ENCODE peak calls at places on chromosome 19, in five cellular contexts. O is psoas muscle, X is HCT116, C is BE2C, Q is testis. S is an unnamed sample. For H3K4me1, the result is how much of the 10 kb centered on the place peaks cover.

GRCh38 chr19:55488986-55489710 is 912 bp downstream of the SSC5D start:
- DNase-seq in O (no peak), C (peak), Q (no peak), X (no peak), S (no peak)

GRCh38 chr19:46571495-46571894 is 29.6 kb upstream of the CALM3 start:
- DNase-seq in X (peak), Q (no peak), O (no peak), C (peak), S (no peak)

GRCh38 chr19:3065675-3066357 is 3.5 kb upstream of the TLE5 start:
- DNase-seq in C (no peak), Q (peak), O (no peak), X (no peak), S (peak)

GRCh38 chr19:5563008-5563431 is 4.7 kb downstream of the TINCR start:
- DNase-seq in Q (no peak), X (no peak), C (no peak), O (no peak), S (no peak)

GRCh38 chr19:35000647-35001501 is 751 bp downstream of the GRAMD1A start:
- DNase-seq in X (no peak), C (peak), Q (no peak), O (no peak), S (peak)

GRCh38 chr19:17755977-17756670 is 4.8 kb downstream of the FCHO1 start:
- DNase-seq in Q (peak), O (no peak), C (peak), X (no peak), S (peak)

GRCh38 chr19:7595466-7596133 is at the start of gene CAMSAP3:
- DNase-seq in X (no peak), O (no peak), Q (no peak), C (peak), S (peak)

GRCh38 chr19:23804676-23805075 is 46.0 kb upstream of the ZNF681 start:
- DNase-seq in O (no peak), Q (no peak), C (no peak), X (no peak), S (no peak)

GRCh38 chr19:9323557-9323918 is 441 bp upstream of the ZNF559 start:
- DNase-seq in O (peak), Q (peak), X (peak), C (peak), S (peak)

GRCh38 chr19:19407640-19407933 is 2.1 kb downstream of the GATAD2A start:
- DNase-seq in C (no peak), X (no peak), O (no peak), Q (no peak), S (no peak)

GRCh38 chr19:49761625-49762311 is 1.3 kb downstream of the TSKS start:
- DNase-seq in C (no peak), X (no peak), Q (peak), O (peak), S (peak)

GRCh38 chr19:4749870-4750269 is 26.2 kb upstream of the DPP9 start:
- DNase-seq in Q (no peak), X (no peak), O (no peak), C (peak), S (peak)

GRCh38 chr19:11050323-11051114 is 38.7 kb upstream of the LDLR start:
- DNase-seq in X (no peak), C (no peak), O (no peak), Q (no peak), S (no peak)
- H3K4me1 ChIP-seq in X (under half), C (under half), O (under half), Q (under half), S (under half)

GRCh38 chr19:48395499-48395898 is 2.0 kb downstream of the GRIN2D start:
- DNase-seq in C (no peak), X (no peak), O (no peak), Q (no peak), S (no peak)
- H3K4me1 ChIP-seq in C (under half), X (half or more), O (under half), Q (under half), S (under half)

GRCh38 chr19:1621021-1621420 is 15.8 kb upstream of the UQCR11 start:
- DNase-seq in X (no peak), Q (no peak), C (no peak), O (no peak), S (no peak)

GRCh38 chr19:1619703-1620102 is 14.4 kb upstream of the UQCR11 start:
- DNase-seq in O (no peak), X (no peak), Q (no peak), C (no peak), S (no peak)

GRCh38 chr19:1622541-1622940 is 17.3 kb upstream of the UQCR11 start:
- DNase-seq in X (no peak), C (no peak), Q (no peak), O (no peak), S (no peak)

GRCh38 chr19:1622007-1622406 is 16.7 kb upstream of the UQCR11 start:
- DNase-seq in O (no peak), X (no peak), C (no peak), Q (no peak), S (no peak)

GRCh38 chr19:1621574-1621973 is 16.3 kb upstream of the UQCR11 start:
- DNase-seq in O (no peak), C (no peak), Q (no peak), X (no peak), S (no peak)
- H3K4me1 ChIP-seq in O (under half), C (under half), Q (under half), X (under half), S (under half)

GRCh38 chr19:28542394-28543243 is 670.3 kb downstream of the UQCRFS1 start:
- DNase-seq in X (no peak), C (no peak), O (no peak), Q (no peak), S (no peak)

GRCh38 chr19:28539759-28540158 is 673.2 kb downstream of the UQCRFS1 start:
- DNase-seq in Q (no peak), C (no peak), X (no peak), O (no peak), S (no peak)

GRCh38 chr19:28543244-28543776 is 669.6 kb downstream of the UQCRFS1 start:
- DNase-seq in O (no peak), Q (no peak), X (no peak), C (no peak), S (no peak)

GRCh38 chr19:28541602-28542393 is 671.2 kb downstream of the UQCRFS1 start:
- DNase-seq in X (no peak), Q (no peak), O (no peak), C (no peak), S (no peak)

GRCh38 chr19:28541029-28541428 is 671.9 kb downstream of the UQCRFS1 start:
- DNase-seq in O (no peak), C (no peak), Q (no peak), X (no peak), S (no peak)
- H3K4me1 ChIP-seq in O (under half), C (under half), Q (under half), X (under half), S (under half)